ENCODE peak calls at places on chromosomes 16 and 17, in seven cellular contexts. G is H9, V is brain microvascular endothelial cell, Q is kidney, T is left ventricle myocardium inferior, L is hepatocyte, F is Caco-2. O is an unnamed sample.

GRCh38 chr17:19363460-19364035 is 1.0 kb upstream of the B9D1 start:
- DNase-seq in T (no peak), F (no peak), G (no peak), V (no peak), L (no peak), Q (no peak), O (peak)

GRCh38 chr16:27188633-27189032 is 14.7 kb upstream of the KDM8 start:
- DNase-seq in F (no peak), L (no peak), T (no peak), Q (no peak), V (no peak), G (no peak), O (no peak)

GRCh38 chr16:89565506-89566372 is 5.3 kb downstream of the RPL13 start:
- DNase-seq in V (peak), G (peak), Q (peak), F (peak), T (peak), L (peak), O (no peak)

GRCh38 chr16:50368410-50369132 is at the start of gene BRD7:
- DNase-seq in T (peak), Q (peak), F (no peak), V (peak), G (peak), L (peak), O (no peak)

GRCh38 chr16:2019500-2019899 is at the start of gene NPW:
- DNase-seq in L (no peak), Q (peak), F (no peak), T (no peak), G (no peak), V (no peak), O (no peak)

GRCh38 chr17:21211825-21212479 is 2.0 kb downstream of the TMEM11 start:
- DNase-seq in G (no peak), Q (no peak), V (no peak), L (peak), F (no peak), T (no peak), O (no peak)

GRCh38 chr17:39294060-39294459 is 68.3 kb upstream of the STAC2 start:
- DNase-seq in L (no peak), V (no peak), T (no peak), Q (no peak), F (no peak), G (no peak), O (no peak)

GRCh38 chr16:89194340-89195311 is 5.7 kb downstream of the SLC22A31 start:
- DNase-seq in T (no peak), F (no peak), V (no peak), G (peak), Q (peak), L (peak), O (peak)

GRCh38 chr17:66737524-66737923 is 97.4 kb upstream of the CACNG5 start:
- DNase-seq in V (peak), Q (peak), F (no peak), L (peak), T (peak), G (peak), O (no peak)

GRCh38 chr17:17059301-17059890 is 17.1 kb downstream of the MPRIP start:
- DNase-seq in V (no peak), F (no peak), G (peak), T (no peak), L (no peak), Q (no peak), O (peak)

GRCh38 chr16:23924138-23924537 is 88.4 kb downstream of the PRKCB start:
- DNase-seq in L (no peak), T (no peak), G (no peak), Q (no peak), F (no peak), V (no peak), O (no peak)

GRCh38 chr16:31333686-31334649 is 21.0 kb upstream of the ITGAX start:
- DNase-seq in V (no peak), T (no peak), L (peak), G (peak), F (peak), Q (peak), O (no peak)
- TF ChIP-seq CTCF in V (peak), T (peak), L (peak), G (peak), F (peak), Q (peak), O (peak)

DNA sequence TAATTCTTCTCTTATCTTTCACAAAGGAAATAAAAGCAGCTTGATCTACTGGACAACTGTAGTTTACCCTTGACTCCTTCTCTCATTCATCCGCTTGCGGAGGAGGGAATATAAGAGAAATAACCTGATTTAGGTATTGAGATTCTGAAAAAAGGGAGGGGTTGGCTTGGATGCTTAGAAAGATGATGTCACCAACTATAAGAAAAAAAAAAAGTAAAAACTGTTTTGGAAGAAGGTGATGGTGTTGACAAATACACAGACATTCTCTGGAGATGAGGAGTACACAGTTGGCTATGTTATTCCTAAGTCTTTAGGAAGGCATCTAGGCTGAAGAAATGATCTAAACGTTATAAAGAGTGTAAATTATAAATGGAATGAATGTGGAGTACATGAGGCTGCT is 103.3 kb downstream of the TMEM114 start:
- DNase-seq in T (no peak), V (no peak), G (no peak), L (no peak), F (no peak), Q (no peak), O (no peak)
- TF ChIP-seq CTCF in T (no peak), V (no peak), G (no peak), L (no peak), F (no peak), Q (no peak), O (no peak)

GRCh38 chr17:28499366-28499668 is 6.8 kb upstream of the FOXN1 start:
- DNase-seq in G (no peak), Q (no peak), L (no peak), F (no peak), V (no peak), T (no peak), O (no peak)

GRCh38 chr17:28499684-28500357 is 6.3 kb upstream of the FOXN1 start:
- DNase-seq in L (no peak), Q (no peak), T (no peak), V (no peak), G (no peak), F (no peak), O (no peak)

GRCh38 chr17:28500712-28501379 is 5.3 kb upstream of the FOXN1 start:
- DNase-seq in G (no peak), L (no peak), V (no peak), Q (no peak), T (no peak), F (no peak), O (no peak)

GRCh38 chr17:28497931-28498330 is 8.2 kb upstream of the FOXN1 start:
- DNase-seq in L (no peak), T (no peak), V (no peak), G (peak), Q (no peak), F (peak), O (no peak)

GRCh38 chr17:28498652-28499365 is 7.3 kb upstream of the FOXN1 start:
- DNase-seq in L (no peak), T (no peak), Q (no peak), V (no peak), F (no peak), G (no peak), O (no peak)
- TF ChIP-seq CTCF in L (no peak), T (no peak), Q (no peak), V (no peak), F (no peak), G (no peak), O (no peak)

GRCh38 chr17:7548585-7549400 is at the start of gene TNFSF12:
- DNase-seq in Q (peak), V (no peak), T (peak), L (peak), G (peak), F (no peak), O (no peak)
- TF ChIP-seq CTCF in Q (peak), V (peak), T (peak), L (no peak), G (no peak), F (no peak), O (peak)

DNA sequence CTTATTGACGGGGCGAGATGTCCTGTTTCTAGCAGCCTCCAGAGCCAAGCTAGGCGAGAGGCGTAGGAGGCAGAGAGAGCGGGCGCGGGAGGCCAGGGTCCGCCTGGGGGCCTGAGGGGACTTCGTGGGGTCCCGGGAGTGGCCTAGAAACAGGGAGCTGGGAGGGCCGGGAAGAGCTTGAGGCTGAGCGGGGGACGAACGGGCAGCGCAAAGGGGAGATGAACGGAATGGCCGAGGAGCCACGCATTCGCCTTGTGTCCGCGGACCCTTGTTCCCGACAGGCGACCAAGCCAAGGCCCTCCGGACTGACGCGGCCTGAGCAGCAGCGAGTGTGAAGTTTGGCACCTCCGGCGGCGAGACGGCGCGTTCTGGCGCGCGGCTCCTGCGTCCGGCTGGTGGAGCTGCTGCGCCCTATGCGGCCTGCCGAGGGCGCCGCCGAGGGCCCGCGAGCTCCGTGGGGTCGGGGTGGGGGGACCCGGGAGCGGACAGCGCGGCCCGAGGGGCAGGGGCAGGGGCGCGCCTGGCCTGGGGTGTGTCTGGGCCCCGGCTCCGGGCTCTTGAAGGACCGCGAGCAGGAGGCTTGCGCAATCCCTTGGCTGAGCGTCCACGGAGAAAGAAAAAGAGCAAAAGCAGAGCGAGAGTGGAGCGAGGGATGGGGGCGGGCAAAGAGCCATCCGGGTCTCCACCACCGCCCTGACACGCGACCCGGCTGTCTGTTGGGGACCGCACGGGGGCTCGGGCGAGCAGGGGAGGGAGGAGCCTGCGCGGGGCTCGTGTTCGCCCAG is 1.2 kb upstream of the CBX4 start:
- DNase-seq in V (no peak), L (peak), G (peak), F (peak), Q (peak), T (peak), O (no peak)
- TF ChIP-seq CTCF in V (peak), L (peak), G (peak), F (peak), Q (no peak), T (no peak), O (peak)

GRCh38 chr17:40342575-40343058 is 21.9 kb downstream of the GJD3 start:
- DNase-seq in V (no peak), L (no peak), Q (no peak), T (no peak), G (no peak), F (no peak), O (no peak)
- TF ChIP-seq CTCF in V (peak), L (no peak), Q (no peak), T (no peak), G (no peak), F (no peak), O (peak)

DNA sequence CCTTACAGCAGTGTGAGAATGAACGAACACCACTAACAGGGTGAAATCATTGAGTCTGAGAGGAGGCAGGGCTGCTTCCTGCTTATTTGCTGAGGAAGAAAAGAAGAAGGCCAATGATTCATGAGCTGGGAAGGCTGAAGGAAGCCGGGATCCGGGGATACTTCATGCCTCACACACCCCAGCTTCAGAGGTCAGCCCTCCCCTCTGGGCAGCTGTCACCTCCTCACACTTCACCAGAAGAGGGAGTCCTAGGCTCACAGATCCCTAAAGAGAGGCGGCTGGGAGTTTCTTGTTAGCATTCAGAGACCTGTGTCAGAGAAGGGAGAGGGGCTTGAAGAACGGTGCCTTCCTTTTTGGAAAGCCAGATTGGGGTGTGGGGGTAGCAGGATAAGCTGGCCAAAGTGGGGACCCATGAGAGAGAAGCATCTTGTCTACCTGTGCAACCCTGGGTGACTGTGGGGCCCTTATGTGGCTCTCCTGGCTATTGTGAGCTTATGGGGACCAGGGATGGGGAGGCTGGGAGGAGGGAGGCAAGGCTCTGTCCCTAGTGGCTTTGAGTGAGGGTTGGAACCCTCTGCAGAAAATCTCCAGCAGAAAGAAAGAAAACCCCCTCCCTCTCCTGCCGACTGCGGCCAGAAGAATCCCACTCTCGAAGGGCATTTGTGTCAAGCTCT is 94.6 kb downstream of the RGS9 start:
- DNase-seq in G (peak), Q (no peak), V (peak), L (peak), T (no peak), F (peak), O (no peak)
- TF ChIP-seq CTCF in G (peak), Q (peak), V (peak), L (peak), T (peak), F (peak), O (peak)

DNA sequence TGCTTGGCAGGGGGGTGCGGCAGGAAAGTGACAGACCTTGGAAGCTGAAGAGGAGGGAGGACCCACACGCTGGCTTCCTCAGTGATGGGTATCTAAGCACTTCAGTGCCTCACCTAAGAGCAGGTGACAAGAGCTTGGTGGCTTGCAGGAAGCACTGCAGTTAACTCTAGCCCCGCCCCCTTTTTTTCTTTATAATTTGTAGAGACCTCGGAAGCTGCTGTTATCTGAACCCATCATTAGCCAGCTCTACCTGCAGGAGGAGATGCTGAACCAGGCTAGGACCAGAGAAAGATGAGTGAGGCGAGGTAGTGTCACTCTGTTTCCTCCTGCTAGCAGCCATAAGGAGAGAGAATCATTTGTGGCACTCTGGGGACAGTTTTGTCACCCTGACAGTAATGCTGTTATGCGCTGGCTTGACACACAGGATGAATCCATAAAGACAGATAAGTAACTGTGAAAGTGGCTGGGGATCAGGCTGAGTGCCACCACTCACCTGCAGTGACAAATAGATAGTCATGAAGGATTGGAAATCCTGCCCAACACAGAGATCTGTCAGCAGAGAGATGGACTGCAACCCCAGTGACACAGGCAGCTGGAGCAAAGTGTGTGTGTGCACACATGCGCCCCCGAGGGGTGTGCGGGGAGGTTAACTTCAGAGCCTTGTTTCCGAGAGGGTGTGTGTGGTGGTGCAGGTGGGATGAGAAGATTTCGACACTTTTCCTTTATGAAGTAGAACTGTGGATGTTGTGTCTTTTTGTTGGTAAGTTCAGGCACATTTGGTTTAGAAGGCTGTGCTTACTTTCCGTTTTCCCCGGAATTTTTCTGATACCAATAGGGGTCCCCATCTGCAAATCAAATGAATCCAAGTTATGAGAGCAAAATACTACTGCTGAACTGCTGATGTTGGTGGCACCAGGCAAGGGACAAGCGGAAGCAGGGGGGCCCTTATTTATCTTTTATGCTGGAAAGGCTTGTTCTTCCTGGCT is 223.9 kb downstream of the IRX3 start:
- DNase-seq in G (peak), V (no peak), T (no peak), Q (no peak), L (no peak), F (peak), O (no peak)
- TF ChIP-seq CTCF in G (peak), V (no peak), T (no peak), Q (no peak), L (no peak), F (no peak), O (no peak)

GRCh38 chr17:3038941-3039340 is 24.5 kb downstream of the OR1D5 start:
- DNase-seq in G (no peak), T (no peak), Q (no peak), L (no peak), F (no peak), V (no peak), O (no peak)
- TF ChIP-seq CTCF in G (no peak), T (no peak), Q (no peak), L (no peak), F (no peak), V (no peak), O (no peak)

GRCh38 chr16:67514382-67514828 is 14.2 kb upstream of the RIPOR1 start:
- DNase-seq in V (peak), G (peak), T (peak), F (peak), L (peak), Q (peak), O (no peak)
- TF ChIP-seq CTCF in V (peak), G (peak), T (peak), F (peak), L (peak), Q (peak), O (peak)